ENCODE peak calls at places on chromosomes 2 and 18, in seven cellular contexts. One of them, this sample, is unnamed.

GRCh38 chr2:234476766-234477165 is 20.1 kb downstream of the ARL4C start:
- DNase-seq in aorta: no peak
- DNase-seq in substantia nigra: no peak
- DNase-seq in AG04450: no peak
- DNase-seq in tibial nerve: no peak
- DNase-seq in mammary epithelial cell: no peak
- DNase-seq in GM23248: no peak
- DNase-seq in this sample: no peak

GRCh38 chr2:10285191-10285577 is 17.5 kb upstream of the HPCAL1 start:
- DNase-seq in aorta: no peak
- DNase-seq in substantia nigra: no peak
- DNase-seq in AG04450: no peak
- DNase-seq in tibial nerve: no peak
- DNase-seq in mammary epithelial cell: no peak
- DNase-seq in GM23248: no peak
- DNase-seq in this sample: no peak

GRCh38 chr2:7191927-7192326 is 274.7 kb downstream of the RNF144A start:
- DNase-seq in aorta: no peak
- DNase-seq in substantia nigra: no peak
- DNase-seq in AG04450: peak; percentile 65
- DNase-seq in tibial nerve: no peak
- DNase-seq in mammary epithelial cell: peak; percentile 76
- DNase-seq in GM23248: peak; percentile 82
- DNase-seq in this sample: no peak

GRCh38 chr2:45330617-45331016 is 280.4 kb downstream of the SRBD1 start:
- DNase-seq in aorta: no peak
- DNase-seq in substantia nigra: no peak
- DNase-seq in AG04450: no peak
- DNase-seq in tibial nerve: no peak
- DNase-seq in mammary epithelial cell: peak; percentile 12
- DNase-seq in GM23248: peak; percentile 85
- DNase-seq in this sample: no peak

GRCh38 chr18:8988262-8988871 is 114.1 kb upstream of the NDUFV2 start:
- DNase-seq in aorta: peak; percentile 80
- DNase-seq in substantia nigra: no peak
- DNase-seq in AG04450: no peak
- DNase-seq in tibial nerve: no peak
- DNase-seq in mammary epithelial cell: peak; percentile 34
- DNase-seq in GM23248: peak; percentile 82
- DNase-seq in this sample: peak; percentile 35

GRCh38 chr2:156322681-156323211 is 9.8 kb downstream of the NR4A2 start:
- DNase-seq in aorta: no peak
- DNase-seq in substantia nigra: no peak
- DNase-seq in AG04450: no peak
- DNase-seq in tibial nerve: no peak
- DNase-seq in mammary epithelial cell: no peak
- DNase-seq in GM23248: no peak
- DNase-seq in this sample: no peak

GRCh38 chr2:234950730-234951385 is 959 bp upstream of the SH3BP4 start:
- DNase-seq in aorta: peak; percentile 82
- DNase-seq in substantia nigra: no peak
- DNase-seq in AG04450: no peak
- DNase-seq in tibial nerve: no peak
- DNase-seq in mammary epithelial cell: peak; percentile 43
- DNase-seq in GM23248: peak; percentile 82
- DNase-seq in this sample: no peak

GRCh38 chr18:985301-985700 is 80.6 kb downstream of the ADCYAP1 start:
- DNase-seq in aorta: no peak
- DNase-seq in substantia nigra: no peak
- DNase-seq in AG04450: no peak
- DNase-seq in tibial nerve: no peak
- DNase-seq in mammary epithelial cell: no peak
- DNase-seq in GM23248: no peak
- DNase-seq in this sample: no peak

GRCh38 chr2:122542236-122542635 is 786.8 kb downstream of the TSN start:
- DNase-seq in aorta: no peak
- DNase-seq in substantia nigra: no peak
- DNase-seq in AG04450: no peak
- DNase-seq in tibial nerve: no peak
- DNase-seq in mammary epithelial cell: no peak
- DNase-seq in GM23248: no peak
- DNase-seq in this sample: no peak

GRCh38 chr2:174337337-174338154 is 2.8 kb downstream of the SP9 start:
- DNase-seq in aorta: peak; percentile 75
- DNase-seq in substantia nigra: no peak
- DNase-seq in AG04450: no peak
- DNase-seq in tibial nerve: no peak
- DNase-seq in mammary epithelial cell: peak; percentile 16
- DNase-seq in GM23248: no peak
- DNase-seq in this sample: no peak

GRCh38 chr18:62287753-62288668 is 37.1 kb upstream of the TNFRSF11A start:
- DNase-seq in aorta: no peak
- DNase-seq in substantia nigra: no peak
- DNase-seq in AG04450: no peak
- DNase-seq in tibial nerve: no peak
- DNase-seq in mammary epithelial cell: no peak
- DNase-seq in GM23248: no peak
- DNase-seq in this sample: no peak

GRCh38 chr2:15527074-15527739 is 33.9 kb downstream of the NBAS start:
- DNase-seq in aorta: no peak
- DNase-seq in substantia nigra: no peak
- DNase-seq in AG04450: no peak
- DNase-seq in tibial nerve: no peak
- DNase-seq in mammary epithelial cell: no peak
- DNase-seq in GM23248: no peak
- DNase-seq in this sample: no peak

GRCh38 chr18:41949206-41949920 is 5.7 kb upstream of the PIK3C3 start:
- DNase-seq in aorta: no peak
- DNase-seq in substantia nigra: no peak
- DNase-seq in AG04450: no peak
- DNase-seq in tibial nerve: no peak
- DNase-seq in mammary epithelial cell: no peak
- DNase-seq in GM23248: no peak
- DNase-seq in this sample: no peak

GRCh38 chr18:48802543-48803428 is 148.0 kb downstream of the SMAD7 start:
- DNase-seq in aorta: peak; percentile 75
- DNase-seq in substantia nigra: no peak
- DNase-seq in AG04450: no peak
- DNase-seq in tibial nerve: no peak
- DNase-seq in mammary epithelial cell: no peak
- DNase-seq in GM23248: no peak
- DNase-seq in this sample: peak; percentile 33

GRCh38 chr18:21479721-21480120 is 120.8 kb downstream of the ESCO1 start:
- DNase-seq in aorta: no peak
- DNase-seq in substantia nigra: no peak
- DNase-seq in AG04450: no peak
- DNase-seq in tibial nerve: no peak
- DNase-seq in mammary epithelial cell: no peak
- DNase-seq in GM23248: no peak
- DNase-seq in this sample: no peak

GRCh38 chr2:2664989-2665833 is 334.1 kb upstream of the MYT1L start:
- DNase-seq in aorta: no peak
- DNase-seq in substantia nigra: no peak
- DNase-seq in AG04450: peak; percentile 77
- DNase-seq in tibial nerve: no peak
- DNase-seq in mammary epithelial cell: no peak
- DNase-seq in GM23248: peak; percentile 65
- DNase-seq in this sample: no peak

GRCh38 chr2:191486584-191487320 is 191.2 kb upstream of the NABP1 start:
- DNase-seq in aorta: no peak
- DNase-seq in substantia nigra: no peak
- DNase-seq in AG04450: peak; percentile 91
- DNase-seq in tibial nerve: no peak
- DNase-seq in mammary epithelial cell: peak; percentile 98
- DNase-seq in GM23248: peak; percentile 99
- DNase-seq in this sample: no peak

GRCh38 chr18:50275503-50276036 is 5.8 kb downstream of the MBD1 start:
- DNase-seq in aorta: no peak
- DNase-seq in substantia nigra: no peak
- DNase-seq in AG04450: no peak
- DNase-seq in tibial nerve: no peak
- DNase-seq in mammary epithelial cell: no peak
- DNase-seq in GM23248: no peak
- DNase-seq in this sample: no peak

GRCh38 chr2:96924775-96925747 is 55.2 kb upstream of the SEMA4C start:
- DNase-seq in aorta: no peak
- DNase-seq in substantia nigra: no peak
- DNase-seq in AG04450: no peak
- DNase-seq in tibial nerve: no peak
- DNase-seq in mammary epithelial cell: no peak
- DNase-seq in GM23248: no peak
- DNase-seq in this sample: peak; percentile 44

GRCh38 chr2:124921221-124921620 is 896.1 kb downstream of the CNTNAP5 start:
- DNase-seq in aorta: no peak
- DNase-seq in substantia nigra: no peak
- DNase-seq in AG04450: no peak
- DNase-seq in tibial nerve: no peak
- DNase-seq in mammary epithelial cell: no peak
- DNase-seq in GM23248: no peak
- DNase-seq in this sample: no peak

GRCh38 chr2:124911560-124911959 is 886.5 kb downstream of the CNTNAP5 start:
- DNase-seq in aorta: no peak
- DNase-seq in substantia nigra: no peak
- DNase-seq in AG04450: no peak
- DNase-seq in tibial nerve: no peak
- DNase-seq in mammary epithelial cell: no peak
- DNase-seq in GM23248: no peak
- DNase-seq in this sample: no peak

GRCh38 chr2:124919296-124919695 is 894.2 kb downstream of the CNTNAP5 start:
- DNase-seq in aorta: no peak
- DNase-seq in substantia nigra: no peak
- DNase-seq in AG04450: no peak
- DNase-seq in tibial nerve: no peak
- DNase-seq in mammary epithelial cell: no peak
- DNase-seq in GM23248: no peak
- DNase-seq in this sample: no peak

GRCh38 chr2:124913873-124914272 is 888.8 kb downstream of the CNTNAP5 start:
- DNase-seq in aorta: no peak
- DNase-seq in substantia nigra: no peak
- DNase-seq in AG04450: no peak
- DNase-seq in tibial nerve: no peak
- DNase-seq in mammary epithelial cell: no peak
- DNase-seq in GM23248: no peak
- DNase-seq in this sample: no peak

DNA sequence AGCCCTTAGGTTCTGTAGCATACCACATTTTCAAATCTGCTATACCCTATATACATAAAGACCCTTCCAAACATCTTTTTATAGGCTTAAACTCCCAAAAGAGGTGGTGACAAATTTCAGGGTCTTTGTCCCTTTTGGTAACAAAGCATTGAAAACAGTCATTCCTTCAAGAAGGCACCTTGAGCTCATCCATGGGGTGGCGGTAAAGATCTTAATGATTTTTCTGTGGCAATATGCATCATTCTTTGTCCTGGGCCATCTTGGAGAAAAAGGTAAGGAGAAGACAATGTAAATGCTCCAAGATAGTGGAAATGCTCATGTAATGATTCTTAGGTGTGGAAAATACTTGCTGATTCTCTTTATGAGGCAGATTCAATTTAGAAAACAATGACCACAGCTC is 890.5 kb downstream of the CNTNAP5 start:
- DNase-seq in aorta: no peak
- DNase-seq in substantia nigra: no peak
- DNase-seq in AG04450: no peak
- DNase-seq in tibial nerve: no peak
- DNase-seq in mammary epithelial cell: no peak
- DNase-seq in GM23248: no peak
- DNase-seq in this sample: no peak
- H3K27ac ChIP-seq in aorta: no peak overlapping the region
- H3K27ac ChIP-seq in substantia nigra: no peak overlapping the region
- H3K27ac ChIP-seq in AG04450: no peak overlapping the region
- H3K27ac ChIP-seq in tibial nerve: no peak overlapping the region
- H3K27ac ChIP-seq in mammary epithelial cell: no peak overlapping the region
- H3K27ac ChIP-seq in GM23248: no peak overlapping the region
- H3K27ac ChIP-seq in this sample: no peak overlapping the region

GRCh38 chr2:9214866-9215265 is 8.3 kb downstream of the ASAP2 start:
- DNase-seq in aorta: no peak
- DNase-seq in substantia nigra: no peak
- DNase-seq in AG04450: no peak
- DNase-seq in tibial nerve: no peak
- DNase-seq in mammary epithelial cell: no peak
- DNase-seq in GM23248: no peak
- DNase-seq in this sample: no peak

GRCh38 chr2:9212010-9212638 is 5.5 kb downstream of the ASAP2 start:
- DNase-seq in aorta: no peak
- DNase-seq in substantia nigra: no peak
- DNase-seq in AG04450: no peak
- DNase-seq in tibial nerve: no peak
- DNase-seq in mammary epithelial cell: no peak
- DNase-seq in GM23248: peak; percentile 39
- DNase-seq in this sample: no peak

GRCh38 chr2:9212661-9213411 is 6.2 kb downstream of the ASAP2 start:
- DNase-seq in aorta: no peak
- DNase-seq in substantia nigra: no peak
- DNase-seq in AG04450: no peak
- DNase-seq in tibial nerve: no peak
- DNase-seq in mammary epithelial cell: no peak
- DNase-seq in GM23248: peak; percentile 44
- DNase-seq in this sample: no peak

GRCh38 chr2:9211496-9211895 is 4.9 kb downstream of the ASAP2 start:
- DNase-seq in aorta: no peak
- DNase-seq in substantia nigra: no peak
- DNase-seq in AG04450: no peak
- DNase-seq in tibial nerve: no peak
- DNase-seq in mammary epithelial cell: no peak
- DNase-seq in GM23248: peak; percentile 57
- DNase-seq in this sample: no peak

GRCh38 chr2:9213477-9214051 is 7.0 kb downstream of the ASAP2 start:
- DNase-seq in aorta: no peak
- DNase-seq in substantia nigra: no peak
- DNase-seq in AG04450: no peak
- DNase-seq in tibial nerve: no peak
- DNase-seq in mammary epithelial cell: no peak
- DNase-seq in GM23248: no peak
- DNase-seq in this sample: no peak
- H3K27ac ChIP-seq in aorta: peak overlapping the region; percentile 94
- H3K27ac ChIP-seq in substantia nigra: no peak overlapping the region
- H3K27ac ChIP-seq in AG04450: peak overlapping the region; percentile 2
- H3K27ac ChIP-seq in tibial nerve: no peak overlapping the region
- H3K27ac ChIP-seq in mammary epithelial cell: no peak overlapping the region
- H3K27ac ChIP-seq in GM23248: peak overlapping the region; percentile 67
- H3K27ac ChIP-seq in this sample: no peak overlapping the region

DNA sequence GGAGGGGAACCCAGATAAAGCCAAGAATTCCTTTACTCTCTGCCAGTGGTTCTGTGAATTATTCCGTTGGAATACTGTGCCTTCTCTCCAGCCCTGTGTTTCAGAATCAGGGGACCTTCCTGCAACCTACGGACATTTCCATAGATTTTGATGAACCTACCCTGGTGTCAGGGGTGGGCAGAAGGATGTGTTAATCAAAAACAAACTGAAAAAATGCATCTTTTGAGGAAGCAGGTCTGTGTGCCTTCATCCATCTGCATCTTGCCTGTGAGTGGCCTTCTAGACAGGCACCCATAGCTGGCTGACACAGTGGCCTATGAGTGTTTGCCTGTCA is 46.1 kb upstream of the ITGA6 start:
- DNase-seq in aorta: no peak
- DNase-seq in substantia nigra: no peak
- DNase-seq in AG04450: no peak
- DNase-seq in tibial nerve: no peak
- DNase-seq in mammary epithelial cell: no peak
- DNase-seq in GM23248: no peak
- DNase-seq in this sample: no peak
- H3K27ac ChIP-seq in aorta: no peak overlapping the region
- H3K27ac ChIP-seq in substantia nigra: no peak overlapping the region
- H3K27ac ChIP-seq in AG04450: no peak overlapping the region
- H3K27ac ChIP-seq in tibial nerve: no peak overlapping the region
- H3K27ac ChIP-seq in mammary epithelial cell: no peak overlapping the region
- H3K27ac ChIP-seq in GM23248: no peak overlapping the region
- H3K27ac ChIP-seq in this sample: no peak overlapping the region

GRCh38 chr18:23247896-23248295 is 112.6 kb downstream of the CABLES1 start:
- DNase-seq in aorta: no peak
- DNase-seq in substantia nigra: no peak
- DNase-seq in AG04450: no peak
- DNase-seq in tibial nerve: no peak
- DNase-seq in mammary epithelial cell: no peak
- DNase-seq in GM23248: no peak
- DNase-seq in this sample: no peak
- H3K27ac ChIP-seq in aorta: no peak overlapping the region
- H3K27ac ChIP-seq in substantia nigra: no peak overlapping the region
- H3K27ac ChIP-seq in AG04450: no peak overlapping the region
- H3K27ac ChIP-seq in tibial nerve: no peak overlapping the region
- H3K27ac ChIP-seq in mammary epithelial cell: no peak overlapping the region
- H3K27ac ChIP-seq in GM23248: no peak overlapping the region
- H3K27ac ChIP-seq in this sample: no peak overlapping the region